ENCODE peak calls at places on chromosomes 13 and 19, in seven cellular contexts. One of them, this sample, is unnamed.
A peak's percentile ranks its signal among the peaks of the same experiment; 100 is the strongest.

GRCh38 chr13:26759907-26760834 is at the start of gene GPR12:
- DNase-seq in cardiac fibroblast: peak; percentile 10
- DNase-seq in GM23338: peak; percentile 33
- DNase-seq in endothelial cell of umbilical vein: peak; percentile 3
- DNase-seq in GM13977: no peak
- DNase-seq in fibroblast of the aortic adventitia: peak; percentile 11
- DNase-seq in MM.1S: no peak
- DNase-seq in this sample: peak; percentile 39

GRCh38 chr19:13838943-13839192 is 38.1 kb upstream of the NANOS3 start:
- DNase-seq in cardiac fibroblast: no peak
- DNase-seq in endothelial cell of umbilical vein: no peak
- DNase-seq in fibroblast of the aortic adventitia: no peak
- DNase-seq in GM23338: no peak
- DNase-seq in GM13977: no peak
- DNase-seq in MM.1S: no peak
- DNase-seq in this sample: no peak

GRCh38 chr19:7862413-7862951 is 11.7 kb downstream of the PRR36 start:
- DNase-seq in GM13977: peak; percentile 98
- DNase-seq in GM23338: peak; percentile 97
- DNase-seq in endothelial cell of umbilical vein: peak; percentile 49
- DNase-seq in cardiac fibroblast: peak; percentile 75
- DNase-seq in fibroblast of the aortic adventitia: no peak
- DNase-seq in MM.1S: peak; percentile 42
- DNase-seq in this sample: no peak

GRCh38 chr19:14118165-14119051 is 846 bp upstream of the PRKACA start:
- DNase-seq in cardiac fibroblast: peak; percentile 88
- DNase-seq in MM.1S: no peak
- DNase-seq in fibroblast of the aortic adventitia: peak; percentile 76
- DNase-seq in GM23338: peak; percentile 37
- DNase-seq in GM13977: no peak
- DNase-seq in endothelial cell of umbilical vein: peak; percentile 62
- DNase-seq in this sample: peak; percentile 85

GRCh38 chr13:39364797-39365468 is 238.1 kb downstream of the LHFPL6 start:
- DNase-seq in MM.1S: no peak
- DNase-seq in cardiac fibroblast: no peak
- DNase-seq in GM13977: no peak
- DNase-seq in GM23338: peak; percentile 67
- DNase-seq in endothelial cell of umbilical vein: no peak
- DNase-seq in fibroblast of the aortic adventitia: peak; percentile 38
- DNase-seq in this sample: peak; percentile 68

GRCh38 chr19:38869160-38869835 is 8.8 kb downstream of the RINL start:
- DNase-seq in GM13977: no peak
- DNase-seq in MM.1S: no peak
- DNase-seq in endothelial cell of umbilical vein: no peak
- DNase-seq in cardiac fibroblast: peak; percentile 5
- DNase-seq in GM23338: peak; percentile 70
- DNase-seq in fibroblast of the aortic adventitia: no peak
- DNase-seq in this sample: no peak

GRCh38 chr13:34391071-34391470 is 551.0 kb upstream of the NBEA start:
- DNase-seq in GM13977: no peak
- DNase-seq in GM23338: no peak
- DNase-seq in endothelial cell of umbilical vein: no peak
- DNase-seq in cardiac fibroblast: no peak
- DNase-seq in MM.1S: no peak
- DNase-seq in fibroblast of the aortic adventitia: peak; percentile 43
- DNase-seq in this sample: peak; percentile 78

GRCh38 chr13:72290962-72291681 is 424.1 kb upstream of the DACH1 start:
- DNase-seq in endothelial cell of umbilical vein: no peak
- DNase-seq in GM13977: no peak
- DNase-seq in GM23338: peak; percentile 47
- DNase-seq in MM.1S: no peak
- DNase-seq in cardiac fibroblast: peak; percentile 32
- DNase-seq in fibroblast of the aortic adventitia: peak; percentile 1
- DNase-seq in this sample: peak; percentile 6

GRCh38 chr19:19260417-19260816 is 12.7 kb downstream of the TM6SF2 start:
- DNase-seq in cardiac fibroblast: no peak
- DNase-seq in fibroblast of the aortic adventitia: no peak
- DNase-seq in endothelial cell of umbilical vein: no peak
- DNase-seq in GM13977: no peak
- DNase-seq in MM.1S: no peak
- DNase-seq in GM23338: peak; percentile 40
- DNase-seq in this sample: no peak

GRCh38 chr19:35295792-35296462 is 4.0 kb downstream of the MAG start:
- DNase-seq in MM.1S: peak; percentile 39
- DNase-seq in GM23338: peak; percentile 73
- DNase-seq in fibroblast of the aortic adventitia: no peak
- DNase-seq in GM13977: peak; percentile 78
- DNase-seq in cardiac fibroblast: no peak
- DNase-seq in endothelial cell of umbilical vein: no peak
- DNase-seq in this sample: no peak

GRCh38 chr13:96781141-96781540 is 213.1 kb downstream of the OXGR1 start:
- DNase-seq in endothelial cell of umbilical vein: no peak
- DNase-seq in MM.1S: no peak
- DNase-seq in cardiac fibroblast: no peak
- DNase-seq in GM23338: no peak
- DNase-seq in GM13977: no peak
- DNase-seq in fibroblast of the aortic adventitia: peak; percentile 61
- DNase-seq in this sample: peak; percentile 60

GRCh38 chr13:49279885-49280284 is 32.2 kb downstream of the CDADC1 start:
- DNase-seq in GM23338: no peak
- DNase-seq in cardiac fibroblast: no peak
- DNase-seq in MM.1S: no peak
- DNase-seq in fibroblast of the aortic adventitia: no peak
- DNase-seq in endothelial cell of umbilical vein: no peak
- DNase-seq in GM13977: no peak
- DNase-seq in this sample: no peak

GRCh38 chr19:10294368-10294697 is 4.6 kb downstream of the ICAM5 start:
- DNase-seq in fibroblast of the aortic adventitia: no peak
- DNase-seq in endothelial cell of umbilical vein: no peak
- DNase-seq in GM13977: no peak
- DNase-seq in MM.1S: no peak
- DNase-seq in cardiac fibroblast: no peak
- DNase-seq in GM23338: peak; percentile 56
- DNase-seq in this sample: no peak

GRCh38 chr19:13850910-13851753 is 25.8 kb upstream of the NANOS3 start:
- DNase-seq in MM.1S: no peak
- DNase-seq in fibroblast of the aortic adventitia: peak; percentile 94
- DNase-seq in GM13977: no peak
- DNase-seq in cardiac fibroblast: peak; percentile 95
- DNase-seq in endothelial cell of umbilical vein: peak; percentile 94
- DNase-seq in GM23338: no peak
- DNase-seq in this sample: peak; percentile 98

GRCh38 chr13:42656136-42656535 is 82.2 kb downstream of the TNFSF11 start:
- DNase-seq in fibroblast of the aortic adventitia: no peak
- DNase-seq in MM.1S: no peak
- DNase-seq in endothelial cell of umbilical vein: no peak
- DNase-seq in GM13977: no peak
- DNase-seq in GM23338: peak; percentile 51
- DNase-seq in cardiac fibroblast: peak; percentile 29
- DNase-seq in this sample: peak; percentile 28

GRCh38 chr19:3722443-3723109 is 14.4 kb downstream of the TJP3 start:
- DNase-seq in GM13977: no peak
- DNase-seq in endothelial cell of umbilical vein: no peak
- DNase-seq in MM.1S: no peak
- DNase-seq in fibroblast of the aortic adventitia: no peak
- DNase-seq in GM23338: peak; percentile 94
- DNase-seq in cardiac fibroblast: no peak
- DNase-seq in this sample: no peak

GRCh38 chr19:54448037-54448773 is 794 bp upstream of the LENG8 start:
- DNase-seq in fibroblast of the aortic adventitia: peak; percentile 66
- DNase-seq in GM23338: peak; percentile 74
- DNase-seq in MM.1S: peak; percentile 24
- DNase-seq in endothelial cell of umbilical vein: peak; percentile 75
- DNase-seq in cardiac fibroblast: peak; percentile 74
- DNase-seq in GM13977: no peak
- DNase-seq in this sample: peak; percentile 71

GRCh38 chr13:72696590-72696989 is 30.8 kb downstream of the MZT1 start:
- DNase-seq in GM23338: no peak
- DNase-seq in fibroblast of the aortic adventitia: peak; percentile 41
- DNase-seq in MM.1S: no peak
- DNase-seq in cardiac fibroblast: peak; percentile 39
- DNase-seq in GM13977: no peak
- DNase-seq in endothelial cell of umbilical vein: peak; percentile 45
- DNase-seq in this sample: no peak

GRCh38 chr13:97659602-97660001 is 225.6 kb downstream of the RAP2A start:
- DNase-seq in endothelial cell of umbilical vein: peak; percentile 45
- DNase-seq in GM13977: no peak
- DNase-seq in cardiac fibroblast: peak; percentile 52
- DNase-seq in fibroblast of the aortic adventitia: peak; percentile 16
- DNase-seq in GM23338: peak; percentile 30
- DNase-seq in MM.1S: no peak
- DNase-seq in this sample: no peak

DNA sequence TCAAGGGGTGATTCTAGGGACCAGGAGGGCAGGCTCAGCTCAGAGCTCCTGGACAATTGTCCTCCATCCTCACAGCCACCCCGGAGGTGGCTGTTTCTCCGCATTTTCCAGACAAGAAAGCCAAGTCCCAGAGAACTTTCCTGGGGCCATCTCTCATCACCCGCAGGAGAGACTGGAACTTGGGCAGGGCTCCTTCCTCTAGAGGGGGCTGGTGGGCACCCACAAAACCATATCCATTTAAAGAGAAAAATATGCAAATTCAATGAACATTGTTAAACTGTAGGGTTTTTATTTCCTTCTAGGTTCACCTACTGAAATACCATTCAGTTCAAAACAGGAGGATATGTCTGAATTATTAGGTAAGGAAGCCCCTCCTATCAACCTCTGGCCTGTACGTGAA is 16.6 kb downstream of the SPACA7 start:
- DNase-seq in MM.1S: no peak
- DNase-seq in GM13977: no peak
- DNase-seq in fibroblast of the aortic adventitia: no peak
- DNase-seq in endothelial cell of umbilical vein: no peak
- DNase-seq in cardiac fibroblast: no peak
- DNase-seq in GM23338: peak; percentile 15
- DNase-seq in this sample: no peak
- TF ChIP-seq CTCF in MM.1S: peak; percentile 6
- TF ChIP-seq CTCF in GM13977: no peak
- TF ChIP-seq CTCF in fibroblast of the aortic adventitia: no peak
- TF ChIP-seq CTCF in endothelial cell of umbilical vein: no peak
- TF ChIP-seq CTCF in cardiac fibroblast: no peak
- TF ChIP-seq CTCF in GM23338: peak; percentile 59
- TF ChIP-seq CTCF in this sample: no peak

GRCh38 chr19:45079911-45080469 is 930 bp downstream of the GEMIN7 start:
- DNase-seq in GM23338: peak; percentile 81
- DNase-seq in GM13977: no peak
- DNase-seq in fibroblast of the aortic adventitia: no peak
- DNase-seq in cardiac fibroblast: no peak
- DNase-seq in MM.1S: no peak
- DNase-seq in endothelial cell of umbilical vein: no peak
- DNase-seq in this sample: no peak

GRCh38 chr19:45078390-45079062 is 534 bp upstream of the GEMIN7 start:
- DNase-seq in fibroblast of the aortic adventitia: no peak
- DNase-seq in GM13977: no peak
- DNase-seq in cardiac fibroblast: no peak
- DNase-seq in MM.1S: no peak
- DNase-seq in endothelial cell of umbilical vein: no peak
- DNase-seq in GM23338: no peak
- DNase-seq in this sample: no peak

GRCh38 chr19:45082170-45082569 is 3.1 kb downstream of the GEMIN7 start:
- DNase-seq in endothelial cell of umbilical vein: no peak
- DNase-seq in GM23338: no peak
- DNase-seq in MM.1S: no peak
- DNase-seq in fibroblast of the aortic adventitia: no peak
- DNase-seq in cardiac fibroblast: no peak
- DNase-seq in GM13977: no peak
- DNase-seq in this sample: no peak

GRCh38 chr19:45076851-45077730 is 813 bp upstream of the ZNF296 start:
- DNase-seq in cardiac fibroblast: no peak
- DNase-seq in endothelial cell of umbilical vein: no peak
- DNase-seq in GM13977: no peak
- DNase-seq in GM23338: peak; percentile 75
- DNase-seq in MM.1S: no peak
- DNase-seq in fibroblast of the aortic adventitia: no peak
- DNase-seq in this sample: no peak

DNA sequence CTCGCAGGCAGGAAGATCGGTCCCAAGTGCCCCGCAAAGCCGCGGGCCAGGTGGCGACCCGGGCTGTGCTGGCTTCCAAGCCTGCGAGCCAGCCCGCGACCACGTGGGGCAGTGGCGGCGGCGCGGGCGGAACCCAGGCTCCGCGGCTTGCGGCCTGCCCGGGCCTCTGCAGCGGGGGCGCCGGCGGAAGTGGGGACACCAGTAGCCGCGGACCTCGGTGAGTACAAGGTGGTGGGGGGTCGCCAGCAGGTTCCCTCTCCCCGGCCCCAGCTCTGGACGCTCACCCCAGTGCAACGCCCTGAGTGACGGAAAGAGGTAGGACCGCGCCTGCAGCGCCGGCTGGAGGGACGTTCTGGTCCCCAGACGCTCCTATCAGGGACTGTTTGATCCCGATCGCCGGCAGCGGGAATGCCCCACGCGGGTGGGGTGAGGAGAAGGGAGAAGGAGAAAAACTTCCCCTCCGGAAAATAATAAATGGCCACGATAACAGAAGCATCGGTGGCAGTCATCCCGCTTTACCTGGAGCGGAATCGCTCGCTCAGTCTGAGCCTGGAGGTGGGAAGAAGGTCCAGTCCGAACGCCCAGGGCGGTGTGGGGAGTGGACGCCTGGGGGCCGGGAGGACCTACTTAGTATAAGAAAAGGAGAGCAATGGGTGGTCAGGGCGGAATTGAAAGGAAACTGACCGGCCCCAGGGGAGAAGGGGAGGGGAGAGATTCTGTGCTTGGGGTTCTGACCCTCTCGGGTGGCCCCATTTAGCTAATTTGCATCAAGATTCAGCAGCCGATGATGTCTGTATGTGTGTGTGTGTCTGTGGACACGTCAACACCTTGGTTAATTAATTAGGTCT is at the start of gene GEMIN7:
- DNase-seq in GM23338: peak; percentile 93
- DNase-seq in fibroblast of the aortic adventitia: peak; percentile 63
- DNase-seq in endothelial cell of umbilical vein: peak; percentile 75
- DNase-seq in MM.1S: peak; percentile 82
- DNase-seq in GM13977: peak; percentile 84
- DNase-seq in cardiac fibroblast: peak; percentile 76
- DNase-seq in this sample: peak; percentile 91
- TF ChIP-seq CTCF in GM23338: no peak
- TF ChIP-seq CTCF in fibroblast of the aortic adventitia: no peak
- TF ChIP-seq CTCF in endothelial cell of umbilical vein: peak; percentile 6
- TF ChIP-seq CTCF in MM.1S: peak; percentile 21
- TF ChIP-seq CTCF in GM13977: peak; percentile 4
- TF ChIP-seq CTCF in cardiac fibroblast: no peak
- TF ChIP-seq CTCF in this sample: no peak

GRCh38 chr19:51777570-51778460 is 16.8 kb downstream of the FPR2 start:
- DNase-seq in GM13977: peak; percentile 53
- DNase-seq in cardiac fibroblast: peak; percentile 97
- DNase-seq in fibroblast of the aortic adventitia: peak; percentile 96
- DNase-seq in endothelial cell of umbilical vein: peak; percentile 52
- DNase-seq in GM23338: peak; percentile 93
- DNase-seq in MM.1S: peak; percentile 46
- DNase-seq in this sample: peak; percentile 59
- TF ChIP-seq CTCF in GM13977: peak; percentile 75
- TF ChIP-seq CTCF in cardiac fibroblast: peak; percentile 64
- TF ChIP-seq CTCF in fibroblast of the aortic adventitia: peak; percentile 63
- TF ChIP-seq CTCF in endothelial cell of umbilical vein: peak; percentile 69
- TF ChIP-seq CTCF in GM23338: peak; percentile 79
- TF ChIP-seq CTCF in MM.1S: peak; percentile 51
- TF ChIP-seq CTCF in this sample: peak; percentile 64

DNA sequence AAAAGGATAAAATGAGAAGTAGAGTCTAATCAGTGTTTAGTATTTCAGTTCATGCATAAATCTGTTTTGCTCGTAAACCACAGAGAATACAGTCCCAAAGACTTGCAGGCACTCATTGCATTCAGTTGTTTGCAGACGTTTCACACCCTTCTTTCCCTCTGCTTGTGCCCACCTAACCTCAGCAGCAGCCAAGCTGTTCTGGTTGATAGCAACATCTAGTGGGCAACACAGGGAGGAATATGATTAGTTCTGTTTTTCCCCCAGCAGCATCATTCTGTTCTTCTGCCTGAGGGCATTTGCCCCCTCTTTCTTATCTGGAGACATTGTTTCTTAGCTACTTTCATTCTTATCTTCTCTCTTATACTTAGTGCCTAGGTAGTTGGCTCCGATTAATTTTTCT is 135.6 kb downstream of the PAN3 start:
- DNase-seq in GM23338: peak; percentile 40
- DNase-seq in MM.1S: no peak
- DNase-seq in GM13977: no peak
- DNase-seq in cardiac fibroblast: peak; percentile 3
- DNase-seq in endothelial cell of umbilical vein: peak; percentile 5
- DNase-seq in fibroblast of the aortic adventitia: no peak
- DNase-seq in this sample: no peak
- TF ChIP-seq CTCF in GM23338: peak; percentile 24
- TF ChIP-seq CTCF in MM.1S: no peak
- TF ChIP-seq CTCF in GM13977: peak; percentile 28
- TF ChIP-seq CTCF in cardiac fibroblast: no peak
- TF ChIP-seq CTCF in endothelial cell of umbilical vein: peak; percentile 14
- TF ChIP-seq CTCF in fibroblast of the aortic adventitia: no peak
- TF ChIP-seq CTCF in this sample: no peak

This sample was measured in foreskin fibroblast.